ENCODE peak calls at places on chromosomes 1 and 21, in four cellular contexts. A is GM12878, W is K562, Z is HepG2. X is an unnamed sample.

GRCh38 chr1:241666419-241666818 is 14.3 kb downstream of the WDR64 start:
- DNase-seq in A (no peak), W (no peak), Z (no peak), X (no peak)

GRCh38 chr1:169896013-169896412 is 2.3 kb upstream of the SCYL3 start:
- DNase-seq in A (no peak), W (no peak), Z (no peak), X (no peak)

GRCh38 chr1:15760520-15761211 is 2.1 kb downstream of the FBLIM1 start:
- DNase-seq in A (no peak), W (no peak), Z (no peak), X (no peak)

GRCh38 chr1:77047978-77048614 is 171.1 kb downstream of the PIGK start:
- DNase-seq in A (no peak), W (no peak), Z (no peak), X (no peak)

GRCh38 chr1:222828939-222829338 is 14.1 kb downstream of the DISP1 start:
- DNase-seq in A (no peak), W (no peak), Z (no peak), X (no peak)

GRCh38 chr1:5430911-5431310 is 561.3 kb downstream of the NPHP4 start:
- DNase-seq in A (no peak), W (no peak), Z (peak), X (no peak)

GRCh38 chr21:35461700-35462099 is 412.6 kb upstream of the RUNX1 start:
- DNase-seq in A (no peak), W (no peak), Z (no peak), X (no peak)

GRCh38 chr1:224170748-224171478 is 12.1 kb upstream of the DEGS1 start:
- DNase-seq in A (no peak), W (no peak), Z (peak), X (peak)

GRCh38 chr1:220135755-220136154 is 41.8 kb downstream of the IARS2 start:
- DNase-seq in A (no peak), W (no peak), Z (no peak), X (no peak)

GRCh38 chr1:80882552-80882951 is 918.2 kb upstream of the ADGRL2 start:
- DNase-seq in A (no peak), W (no peak), Z (peak), X (no peak)
- TF ChIP-seq ATF3 in A (no peak), W (no peak), Z (peak), X (no peak)

DNA sequence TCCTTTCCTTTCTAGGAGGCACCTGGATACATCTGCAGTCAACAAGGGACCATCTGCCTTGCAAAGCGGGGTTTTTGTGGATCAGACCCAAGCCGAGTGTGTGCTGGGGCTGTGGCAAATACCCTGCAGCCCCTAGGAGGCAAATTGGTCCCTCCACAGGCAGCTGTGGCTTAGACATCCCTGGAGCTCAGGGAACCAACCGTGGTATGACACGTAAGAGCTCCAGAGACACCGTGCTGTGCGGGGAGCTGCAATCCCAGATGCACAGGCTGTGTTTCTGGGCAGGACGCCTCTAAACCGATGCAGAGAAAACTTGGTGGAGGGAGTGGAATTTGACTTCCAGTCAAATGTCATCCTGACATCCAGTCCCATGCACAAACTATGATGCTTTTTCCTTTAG is 141.5 kb downstream of the KAZN start:
- DNase-seq in A (no peak), W (no peak), Z (no peak), X (no peak)
- TF ChIP-seq NR2C2 in A (no peak), W (no peak), Z (no peak), X (no peak)

GRCh38 chr1:159015440-159015909 is 5.8 kb downstream of the IFI16 start:
- DNase-seq in A (peak), W (no peak), Z (no peak), X (no peak)
- TF ChIP-seq ATF3 in A (no peak), W (peak), Z (no peak), X (no peak)

DNA sequence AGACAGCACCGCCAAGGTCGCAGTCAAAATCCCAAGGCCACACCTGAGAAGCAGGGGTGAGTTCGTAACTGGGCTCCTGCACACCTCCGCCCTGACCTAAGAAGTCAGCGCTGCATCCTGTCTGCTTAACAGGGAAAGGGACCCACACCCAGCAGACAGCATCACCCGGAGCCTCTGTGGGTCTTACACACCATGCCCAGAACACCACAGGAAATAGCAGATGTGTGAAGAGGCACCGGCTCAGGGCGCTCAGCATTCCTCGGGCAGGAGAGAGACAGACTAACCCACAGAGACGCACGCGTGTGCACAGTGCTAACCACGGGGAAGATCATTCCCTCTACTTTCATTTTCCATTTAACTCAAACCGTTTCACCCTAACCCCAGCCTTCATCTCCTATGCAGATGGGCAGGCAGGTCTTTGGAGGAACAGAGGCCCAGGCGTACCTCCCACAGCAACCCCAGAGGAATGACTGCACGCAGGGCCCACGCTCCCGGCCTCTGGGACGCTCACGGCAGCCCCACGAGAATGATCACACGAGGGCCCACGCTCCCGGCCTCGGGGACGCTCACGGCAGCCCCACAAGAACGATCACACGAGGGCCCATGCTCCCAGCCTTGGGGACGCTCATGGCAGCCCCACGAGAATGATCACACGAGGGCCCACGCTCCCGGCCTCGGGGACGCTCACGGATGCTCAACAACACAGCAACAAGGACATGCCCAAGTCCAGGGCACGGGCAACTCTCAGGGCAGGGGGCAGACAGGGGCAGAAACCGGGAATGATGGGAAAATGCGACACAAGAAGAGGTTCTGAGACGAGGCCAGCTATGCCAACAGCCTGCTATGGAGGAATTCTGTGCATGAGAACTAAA is 20.9 kb downstream of the POFUT2 start:
- DNase-seq in A (no peak), W (no peak), Z (no peak), X (no peak)
- TF ChIP-seq NR2C2 in A (no peak), W (no peak), Z (no peak), X (no peak)

GRCh38 chr1:9442266-9442846 is 96.9 kb upstream of the SLC25A33 start:
- DNase-seq in A (no peak), W (no peak), Z (peak), X (no peak)

GRCh38 chr1:9447215-9447960 is 91.9 kb upstream of the SLC25A33 start:
- DNase-seq in A (no peak), W (no peak), Z (no peak), X (no peak)

GRCh38 chr1:9442986-9443385 is 96.3 kb upstream of the SLC25A33 start:
- DNase-seq in A (no peak), W (no peak), Z (no peak), X (no peak)

GRCh38 chr1:9443913-9444445 is 95.3 kb upstream of the SLC25A33 start:
- DNase-seq in A (no peak), W (no peak), Z (no peak), X (no peak)

DNA sequence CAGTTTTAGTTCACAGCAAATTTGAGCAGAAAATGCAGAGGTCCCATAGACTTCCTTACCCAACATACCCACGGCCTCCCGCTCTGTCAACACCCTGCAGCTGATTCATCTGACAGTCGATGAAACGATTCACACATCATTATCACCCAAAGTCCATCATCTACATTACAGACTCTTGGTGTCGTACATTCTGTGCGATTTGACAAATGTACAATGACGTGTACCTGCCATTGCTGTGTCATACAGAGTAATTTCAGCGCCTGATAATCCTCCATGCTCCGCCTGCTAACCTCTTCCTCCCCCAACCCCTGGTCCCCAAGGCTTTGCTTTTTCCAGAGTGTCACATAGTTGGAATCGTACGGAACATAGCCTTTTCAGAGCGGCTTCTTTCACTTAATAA is 94.7 kb upstream of the SLC25A33 start:
- DNase-seq in A (no peak), W (no peak), Z (no peak), X (no peak)
- TF ChIP-seq ATF3 in A (no peak), W (peak), Z (no peak), X (no peak)

DNA sequence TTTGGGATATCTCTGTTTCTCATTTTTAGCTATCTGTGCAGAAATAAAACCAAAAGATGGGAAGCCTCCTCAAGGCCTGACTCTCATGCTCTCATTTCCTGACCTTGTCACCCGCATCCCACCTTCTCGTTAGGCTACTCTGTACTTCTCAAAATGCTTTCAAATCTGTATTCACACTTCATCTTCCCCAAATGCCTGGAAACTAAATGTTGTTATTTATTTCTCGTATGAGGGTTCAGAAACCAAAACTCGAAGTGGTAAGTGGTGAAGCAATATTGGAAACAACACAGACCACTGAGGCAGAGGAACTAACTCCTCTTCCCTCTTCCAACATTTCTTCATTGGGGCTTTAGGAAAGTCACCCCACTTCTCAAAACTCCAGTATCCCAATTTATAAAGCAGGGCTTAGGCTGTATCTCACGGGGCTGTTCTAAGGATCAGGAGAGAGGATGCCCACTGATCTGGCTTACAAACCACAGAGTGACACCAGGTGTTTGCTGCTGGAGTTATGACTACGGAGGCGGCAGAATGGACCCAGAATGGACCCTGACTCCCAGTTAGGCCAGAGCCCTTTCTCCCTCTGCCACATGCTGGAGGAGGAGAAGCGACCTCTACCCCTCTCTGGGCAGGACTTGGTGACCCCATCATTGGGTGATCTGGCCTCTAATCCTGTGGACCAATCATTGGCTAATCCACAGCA is 3.5 kb downstream of the SLAMF7 start:
- DNase-seq in A (no peak), W (no peak), Z (no peak), X (no peak)
- TF ChIP-seq NR2C2 in A (no peak), W (no peak), Z (no peak), X (no peak)

GRCh38 chr1:203136409-203137042 is 9.0 kb downstream of the ADORA1 start:
- DNase-seq in A (no peak), W (no peak), Z (no peak), X (no peak)
- TF ChIP-seq ATF3 in A (no peak), W (no peak), Z (no peak), X (no peak)

GRCh38 chr1:10339036-10339567 is 59.8 kb upstream of the PGD start:
- DNase-seq in A (no peak), W (no peak), Z (no peak), X (no peak)

GRCh38 chr1:10338611-10339010 is 60.3 kb upstream of the PGD start:
- DNase-seq in A (no peak), W (no peak), Z (no peak), X (no peak)

GRCh38 chr1:10341062-10341600 is 57.7 kb upstream of the PGD start:
- DNase-seq in A (no peak), W (no peak), Z (no peak), X (no peak)

GRCh38 chr1:10338047-10338446 is 60.8 kb upstream of the PGD start:
- DNase-seq in A (no peak), W (peak), Z (peak), X (peak)

DNA sequence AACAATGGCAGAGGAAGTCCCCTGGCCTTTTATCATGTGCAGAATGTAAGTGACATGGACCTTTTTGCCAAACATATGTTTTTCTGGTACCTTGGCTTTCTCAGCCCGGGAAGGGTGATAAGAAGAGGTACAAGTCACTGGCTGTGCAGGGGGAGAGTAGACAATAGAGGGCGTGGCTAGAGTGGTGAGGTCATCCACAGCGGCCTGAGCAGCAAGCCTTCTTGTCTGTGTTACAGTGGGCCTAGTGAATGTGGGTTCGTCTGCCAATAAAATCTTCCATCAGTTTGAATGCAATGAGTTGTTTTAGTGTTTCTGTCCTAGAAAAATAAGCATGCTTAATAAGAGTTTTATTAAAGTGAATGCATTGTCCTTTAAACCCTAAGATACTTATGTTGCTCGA is 59.0 kb upstream of the PGD start:
- DNase-seq in A (no peak), W (peak), Z (no peak), X (peak)
- TF ChIP-seq NR2C2 in A (no peak), W (no peak), Z (no peak), X (no peak)

GRCh38 chr1:39214021-39214713 is 9.7 kb downstream of the MACF1 start:
- DNase-seq in A (no peak), W (peak), Z (peak), X (no peak)
- TF ChIP-seq ATF3 in A (no peak), W (no peak), Z (no peak), X (no peak)